ENCODE peak calls at places on chromosomes 2 and 18, in four cellular contexts. U, J, G and A are unnamed samples.
A peak's percentile ranks its signal among the peaks of the same experiment; 100 is the strongest.

GRCh38 chr2:173056705-173057368 is 18.8 kb upstream of the MAP3K20 start:
- DNase-seq in U (no peak), G (no peak), J (no peak), A (no peak)

GRCh38 chr2:102335871-102336366 is 19.7 kb upstream of the IL18R1 start:
- DNase-seq in J (no peak), G (peak; percentile 88), U (no peak), A (no peak)

GRCh38 chr2:226478121-226478809 is 321.4 kb downstream of the IRS1 start:
- DNase-seq in G (no peak), U (peak; percentile 88), J (peak; percentile 96), A (peak; percentile 42)

GRCh38 chr2:240601061-240601830 is 14.7 kb downstream of the CAPN10 start:
- DNase-seq in J (no peak), G (no peak), U (no peak), A (no peak)

GRCh38 chr2:46978696-46979095 is 63.1 kb upstream of the MCFD2 start:
- DNase-seq in U (no peak), G (no peak), J (no peak), A (no peak)

GRCh38 chr2:158722266-158723105 is 72.6 kb upstream of the DAPL1 start:
- DNase-seq in G (no peak), J (no peak), U (no peak), A (no peak)

GRCh38 chr2:37244017-37244416 is 12.6 kb downstream of the NDUFAF7 start:
- DNase-seq in J (no peak), U (no peak), G (no peak), A (no peak)

GRCh38 chr2:113282747-113283533 is 4.2 kb upstream of the PAX8 start:
- DNase-seq in U (peak; percentile 19), G (peak; percentile 24), J (peak; percentile 30), A (no peak)

GRCh38 chr18:11906926-11907874 is 917 bp downstream of the MPPE1 start:
- DNase-seq in G (no peak), U (no peak), J (no peak), A (no peak)

GRCh38 chr18:25349131-25349925 is 2.6 kb downstream of the ZNF521 start:
- DNase-seq in J (peak; percentile 68), G (no peak), U (peak; percentile 72), A (no peak)

GRCh38 chr2:176138526-176139169 is 9.1 kb downstream of the HOXD8 start:
- DNase-seq in J (no peak), G (no peak), U (no peak), A (no peak)

GRCh38 chr2:109528811-109529501 is 84.8 kb downstream of the SEPTIN10 start:
- DNase-seq in U (no peak), G (no peak), J (no peak), A (no peak)

GRCh38 chr2:153872311-153873061 is 764 bp downstream of the GALNT13 start:
- DNase-seq in J (no peak), G (no peak), U (no peak), A (no peak)

GRCh38 chr2:11129598-11130449 is 25.4 kb upstream of the SLC66A3 start:
- DNase-seq in U (no peak), J (no peak), G (peak; percentile 87), A (peak; percentile 81)

GRCh38 chr2:238998775-238999174 is 150.9 kb downstream of the TWIST2 start:
- DNase-seq in J (no peak), U (no peak), G (no peak), A (no peak)

GRCh38 chr2:239186516-239186915 is 214.3 kb downstream of the HDAC4 start:
- DNase-seq in J (no peak), G (no peak), U (no peak), A (no peak)

GRCh38 chr2:126527836-126528490 is 128.0 kb upstream of the GYPC start:
- DNase-seq in U (peak; percentile 50), G (peak; percentile 70), J (peak; percentile 56), A (peak; percentile 69)

GRCh38 chr2:233681534-233682099 is at the start of gene UGT1A7:
- DNase-seq in U (no peak), G (no peak), J (no peak), A (no peak)

GRCh38 chr2:37858197-37858711 is 66.8 kb upstream of the RMDN2 start:
- DNase-seq in U (peak; percentile 72), G (no peak), J (peak; percentile 48), A (no peak)

GRCh38 chr18:9321017-9321452 is 13.5 kb upstream of the TWSG1 start:
- DNase-seq in J (peak; percentile 86), G (peak; percentile 39), U (peak; percentile 17), A (no peak)

GRCh38 chr2:224134003-224134734 is 95.1 kb upstream of the SERPINE2 start:
- DNase-seq in J (no peak), G (no peak), U (no peak), A (no peak)

GRCh38 chr2:67451086-67451832 is 54.1 kb downstream of the ETAA1 start:
- DNase-seq in U (peak; percentile 26), J (peak; percentile 82), G (no peak), A (no peak)

GRCh38 chr2:215728504-215729065 is 284.8 kb downstream of the MREG start:
- DNase-seq in J (peak; percentile 99), G (no peak), U (peak; percentile 92), A (no peak)

GRCh38 chr2:74009577-74009976 is 24.9 kb downstream of the TET3 start:
- DNase-seq in J (no peak), U (no peak), G (no peak), A (no peak)

GRCh38 chr2:8583400-8584173 is 98.3 kb upstream of the ID2 start:
- DNase-seq in U (no peak), G (peak; percentile 99), J (peak; percentile 38), A (peak; percentile 90)

GRCh38 chr2:145957929-145958328 is 1438.0 kb upstream of the ZEB2 start:
- DNase-seq in U (peak; percentile 7), G (no peak), J (peak; percentile 43), A (no peak)

GRCh38 chr2:138615257-138615656 is 113.7 kb downstream of the SPOPL start:
- DNase-seq in G (no peak), U (peak; percentile 20), J (no peak), A (no peak)

GRCh38 chr2:119384971-119385370 is 18.2 kb downstream of the DBI start:
- DNase-seq in U (no peak), J (no peak), G (no peak), A (no peak)

GRCh38 chr18:37343542-37343851 is 222.1 kb downstream of the CELF4 start:
- DNase-seq in J (no peak), G (no peak), U (no peak), A (no peak)

GRCh38 chr2:46667945-46668344 is 188.6 kb downstream of the TMEM247 start:
- DNase-seq in J (no peak), U (no peak), G (no peak), A (no peak)

GRCh38 chr18:24935896-24936295 is 416.1 kb downstream of the ZNF521 start:
- DNase-seq in J (no peak), G (no peak), U (no peak), A (no peak)

DNA sequence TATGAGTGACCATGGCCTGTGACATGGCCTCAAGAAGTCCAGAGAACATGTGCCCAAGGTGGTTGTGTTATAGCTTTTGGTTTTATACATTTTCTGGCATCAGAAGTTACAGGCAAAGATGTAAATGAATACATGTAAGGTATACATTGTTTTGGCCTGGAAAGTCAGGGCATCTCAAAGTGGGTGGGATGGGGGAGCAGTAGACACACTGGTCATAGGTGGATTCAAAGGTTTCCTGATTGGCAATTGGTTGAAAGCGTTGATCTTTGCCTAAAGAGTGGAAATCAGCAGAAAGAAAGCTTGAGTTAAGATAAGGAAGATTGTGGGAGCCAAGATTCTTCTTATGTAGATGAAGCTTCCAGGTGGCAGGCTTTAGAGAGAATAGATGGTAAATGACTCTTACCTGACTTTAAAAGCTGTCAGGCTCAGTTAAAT is 62.1 kb upstream of the DYNAP start:
- DNase-seq in U (no peak), J (no peak), G (no peak), A (no peak)
- H3K9ac ChIP-seq in U (no peak overlapping the region), J (no peak overlapping the region), G (no peak overlapping the region), A (no peak overlapping the region)

DNA sequence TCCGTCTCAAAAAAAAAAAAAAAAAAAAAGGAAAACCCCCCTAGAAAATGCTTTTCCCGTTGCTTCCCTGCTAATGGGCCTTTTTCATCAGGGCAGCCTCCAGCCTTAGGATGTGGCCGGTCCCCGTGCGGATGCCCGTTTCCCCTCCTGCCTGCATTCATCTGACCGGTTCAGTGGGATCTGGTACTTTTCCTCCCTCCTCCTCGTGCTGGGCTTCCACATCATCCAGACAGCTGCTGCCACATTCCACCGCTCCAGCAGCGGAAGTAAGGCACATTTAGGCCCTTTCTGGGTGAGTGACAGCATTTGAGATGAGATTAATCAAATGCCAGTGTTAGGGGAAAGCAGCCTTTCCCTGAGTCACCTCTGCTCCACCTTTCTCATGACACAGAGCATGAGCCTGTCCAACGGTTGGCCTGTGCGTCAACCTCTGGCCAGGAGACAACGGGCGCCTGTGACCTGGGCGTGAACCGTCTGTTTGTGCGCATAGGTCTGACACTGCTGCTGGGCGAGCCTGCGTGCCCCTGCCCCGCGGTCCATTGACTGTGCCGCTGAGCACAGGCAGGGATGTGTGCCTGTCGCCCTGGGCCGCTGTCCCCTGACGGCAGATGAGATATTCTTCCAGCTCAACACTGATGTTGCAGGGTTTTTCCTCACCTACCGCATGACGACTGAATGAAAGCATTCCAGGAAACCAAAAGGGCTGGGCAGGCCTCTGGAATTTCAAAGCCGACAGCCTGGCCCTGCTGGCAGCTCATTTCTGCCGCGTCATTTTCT is 174.0 kb downstream of the TGIF1 start:
- DNase-seq in J (peak; percentile 96), U (peak; percentile 96), G (peak; percentile 84), A (no peak)
- H3K9ac ChIP-seq in J (peak overlapping the region; percentile 77), U (peak overlapping the region; percentile 82), G (peak overlapping the region; percentile 92), A (peak overlapping the region; percentile 81)

DNA sequence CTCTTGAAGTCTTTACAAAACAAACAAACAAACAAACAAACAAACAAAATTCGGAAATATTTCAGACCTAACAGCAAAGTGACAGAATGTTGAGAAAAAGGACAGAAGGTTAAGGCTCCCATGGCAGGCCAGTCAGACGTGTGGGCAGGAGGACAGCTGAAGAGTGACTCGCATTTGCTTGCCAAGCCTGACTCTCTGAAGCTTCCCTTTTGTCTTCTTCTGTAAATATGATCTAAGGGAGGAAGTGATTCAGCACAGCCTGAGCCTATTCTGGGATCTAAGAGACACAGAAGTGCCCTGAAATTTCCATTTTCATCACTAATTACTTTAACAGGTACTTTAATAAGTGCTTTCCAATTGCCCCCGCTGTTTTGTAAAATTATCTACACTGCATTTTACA is 134.0 kb upstream of the LYPD1 start:
- DNase-seq in G (no peak), J (peak; percentile 11), U (peak; percentile 26), A (no peak)
- H3K9ac ChIP-seq in G (no peak overlapping the region), J (no peak overlapping the region), U (no peak overlapping the region), A (no peak overlapping the region)

GRCh38 chr18:22167471-22168151 is 1.8 kb upstream of the GATA6 start:
- DNase-seq in J (peak; percentile 61), U (peak; percentile 39), G (no peak), A (no peak)

GRCh38 chr18:22169011-22169888 is at the start of gene GATA6:
- DNase-seq in J (peak; percentile 95), G (peak; percentile 80), U (peak; percentile 95), A (no peak)

GRCh38 chr18:22167091-22167470 is 2.3 kb upstream of the GATA6 start:
- DNase-seq in G (no peak), J (no peak), U (no peak), A (no peak)

GRCh38 chr18:22169889-22170420 is 566 bp downstream of the GATA6 start:
- DNase-seq in J (peak; percentile 67), G (peak; percentile 38), U (no peak), A (no peak)

DNA sequence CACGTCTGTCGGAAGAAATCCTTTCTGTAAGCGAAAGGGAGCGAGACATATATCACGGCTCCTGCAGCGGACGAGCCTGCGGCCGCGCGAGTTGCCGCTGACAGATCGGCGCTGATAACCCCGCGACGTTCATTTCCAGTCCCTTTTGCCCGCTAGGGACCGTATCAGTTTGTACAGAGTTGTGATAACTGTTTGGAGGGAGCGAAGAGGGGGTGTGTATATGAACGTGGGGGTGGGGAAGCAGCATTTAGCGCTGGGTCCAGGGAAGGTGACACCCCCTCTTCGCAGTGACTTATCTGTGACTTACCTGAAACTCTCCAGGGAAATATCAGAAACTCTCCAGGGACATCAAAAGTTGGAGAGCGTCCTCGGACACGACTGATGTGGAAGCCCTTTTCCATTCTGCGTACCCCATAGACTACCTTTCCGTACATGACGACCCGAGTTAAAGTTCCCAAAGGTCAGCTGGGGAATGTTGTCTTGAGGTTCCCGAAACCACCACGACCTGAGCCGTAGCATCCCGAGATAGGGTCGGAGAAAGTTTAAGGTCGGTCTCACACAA is 948 bp upstream of the GATA6 start:
- DNase-seq in J (peak; percentile 26), U (peak; percentile 37), G (peak; percentile 59), A (no peak)
- H3K9ac ChIP-seq in J (no peak overlapping the region), U (peak overlapping the region; percentile 3), G (no peak overlapping the region), A (no peak overlapping the region)